ENCODE peak calls at places on chromosomes 1 and 21, in six cellular contexts. One of them, this sample, is unnamed.

GRCh38 chr1:84996846-84997666 is at the start of gene MCOLN2:
- DNase-seq in neural progenitor cell: peak; percentile 86
- DNase-seq in endothelial cell of umbilical vein: no peak
- DNase-seq in mammary epithelial cell: peak; percentile 37
- DNase-seq in K562: peak; percentile 60
- DNase-seq in PC-3: peak; percentile 57
- DNase-seq in this sample: peak; percentile 8

GRCh38 chr1:162676767-162677166 is 44.5 kb downstream of the DDR2 start:
- DNase-seq in PC-3: no peak
- DNase-seq in K562: no peak
- DNase-seq in neural progenitor cell: no peak
- DNase-seq in mammary epithelial cell: no peak
- DNase-seq in endothelial cell of umbilical vein: peak; percentile 92
- DNase-seq in this sample: no peak

GRCh38 chr21:16571594-16571993 is 841.8 kb downstream of the USP25 start:
- DNase-seq in mammary epithelial cell: no peak
- DNase-seq in PC-3: no peak
- DNase-seq in K562: no peak
- DNase-seq in endothelial cell of umbilical vein: no peak
- DNase-seq in neural progenitor cell: no peak
- DNase-seq in this sample: no peak

GRCh38 chr1:109963864-109964263 is 20.7 kb upstream of the AHCYL1 start:
- DNase-seq in endothelial cell of umbilical vein: peak; percentile 35
- DNase-seq in neural progenitor cell: no peak
- DNase-seq in PC-3: peak; percentile 43
- DNase-seq in mammary epithelial cell: peak; percentile 63
- DNase-seq in K562: no peak
- DNase-seq in this sample: no peak

GRCh38 chr1:23200885-23201284 is 16.4 kb downstream of the HTR1D start:
- DNase-seq in mammary epithelial cell: no peak
- DNase-seq in K562: peak; percentile 67
- DNase-seq in neural progenitor cell: no peak
- DNase-seq in PC-3: no peak
- DNase-seq in endothelial cell of umbilical vein: no peak
- DNase-seq in this sample: no peak

GRCh38 chr1:228197555-228198147 is 10.2 kb upstream of the OBSCN start:
- DNase-seq in K562: no peak
- DNase-seq in mammary epithelial cell: no peak
- DNase-seq in PC-3: no peak
- DNase-seq in neural progenitor cell: no peak
- DNase-seq in endothelial cell of umbilical vein: no peak
- DNase-seq in this sample: no peak

GRCh38 chr1:21951576-21951870 is 14.4 kb upstream of the HSPG2 start:
- DNase-seq in PC-3: no peak
- DNase-seq in K562: no peak
- DNase-seq in mammary epithelial cell: no peak
- DNase-seq in neural progenitor cell: peak; percentile 1
- DNase-seq in endothelial cell of umbilical vein: no peak
- DNase-seq in this sample: no peak

GRCh38 chr21:44700101-44701022 is 3.4 kb downstream of the KRTAP10-12 start:
- DNase-seq in endothelial cell of umbilical vein: no peak
- DNase-seq in PC-3: no peak
- DNase-seq in K562: no peak
- DNase-seq in neural progenitor cell: no peak
- DNase-seq in mammary epithelial cell: no peak
- DNase-seq in this sample: no peak

GRCh38 chr1:245197911-245198379 is 43.2 kb downstream of the KIF26B start:
- DNase-seq in mammary epithelial cell: peak; percentile 17
- DNase-seq in K562: no peak
- DNase-seq in endothelial cell of umbilical vein: peak; percentile 6
- DNase-seq in PC-3: no peak
- DNase-seq in neural progenitor cell: no peak
- DNase-seq in this sample: peak; percentile 50

GRCh38 chr1:173418107-173418985 is 58.8 kb upstream of the PRDX6 start:
- DNase-seq in mammary epithelial cell: no peak
- DNase-seq in endothelial cell of umbilical vein: no peak
- DNase-seq in neural progenitor cell: no peak
- DNase-seq in K562: no peak
- DNase-seq in PC-3: peak; percentile 56
- DNase-seq in this sample: no peak

GRCh38 chr1:235063068-235063765 is 65.4 kb downstream of the TOMM20 start:
- DNase-seq in K562: no peak
- DNase-seq in mammary epithelial cell: no peak
- DNase-seq in neural progenitor cell: no peak
- DNase-seq in endothelial cell of umbilical vein: peak; percentile 47
- DNase-seq in PC-3: no peak
- DNase-seq in this sample: peak; percentile 55

GRCh38 chr1:213585402-213585801 is 402.4 kb upstream of the PROX1 start:
- DNase-seq in neural progenitor cell: no peak
- DNase-seq in mammary epithelial cell: no peak
- DNase-seq in endothelial cell of umbilical vein: no peak
- DNase-seq in K562: no peak
- DNase-seq in PC-3: no peak
- DNase-seq in this sample: no peak

GRCh38 chr1:204834329-204834728 is 36.3 kb upstream of the NFASC start:
- DNase-seq in mammary epithelial cell: no peak
- DNase-seq in PC-3: no peak
- DNase-seq in endothelial cell of umbilical vein: no peak
- DNase-seq in K562: no peak
- DNase-seq in neural progenitor cell: peak; percentile 59
- DNase-seq in this sample: no peak

GRCh38 chr1:53246261-53247134 is 8.2 kb upstream of the MAGOH start:
- DNase-seq in neural progenitor cell: no peak
- DNase-seq in PC-3: peak; percentile 17
- DNase-seq in endothelial cell of umbilical vein: no peak
- DNase-seq in mammary epithelial cell: no peak
- DNase-seq in K562: no peak
- DNase-seq in this sample: no peak

GRCh38 chr1:26824735-26825134 is 1.8 kb upstream of the ZDHHC18 start:
- DNase-seq in PC-3: peak; percentile 92
- DNase-seq in K562: no peak
- DNase-seq in endothelial cell of umbilical vein: no peak
- DNase-seq in neural progenitor cell: no peak
- DNase-seq in mammary epithelial cell: no peak
- DNase-seq in this sample: no peak

GRCh38 chr1:161096514-161096913 is 1.6 kb upstream of the KLHDC9 start:
- DNase-seq in neural progenitor cell: no peak
- DNase-seq in endothelial cell of umbilical vein: no peak
- DNase-seq in K562: no peak
- DNase-seq in mammary epithelial cell: peak; percentile 80
- DNase-seq in PC-3: peak; percentile 44
- DNase-seq in this sample: no peak

GRCh38 chr1:4653796-4654715 is at the start of gene AJAP1:
- DNase-seq in K562: no peak
- DNase-seq in endothelial cell of umbilical vein: no peak
- DNase-seq in neural progenitor cell: peak; percentile 80
- DNase-seq in PC-3: no peak
- DNase-seq in mammary epithelial cell: no peak
- DNase-seq in this sample: no peak

GRCh38 chr1:16245476-16246196 is 8.7 kb upstream of the CPLANE2 start:
- DNase-seq in neural progenitor cell: no peak
- DNase-seq in mammary epithelial cell: no peak
- DNase-seq in K562: no peak
- DNase-seq in endothelial cell of umbilical vein: no peak
- DNase-seq in PC-3: no peak
- DNase-seq in this sample: no peak

GRCh38 chr1:229112832-229113548 is 157.9 kb upstream of the RAB4A start:
- DNase-seq in K562: no peak
- DNase-seq in neural progenitor cell: no peak
- DNase-seq in endothelial cell of umbilical vein: no peak
- DNase-seq in PC-3: no peak
- DNase-seq in mammary epithelial cell: no peak
- DNase-seq in this sample: no peak

GRCh38 chr1:53572061-53572801 is 113.0 kb downstream of the DMRTB1 start:
- DNase-seq in mammary epithelial cell: peak; percentile 74
- DNase-seq in K562: no peak
- DNase-seq in endothelial cell of umbilical vein: no peak
- DNase-seq in PC-3: peak; percentile 71
- DNase-seq in neural progenitor cell: peak; percentile 70
- DNase-seq in this sample: no peak

GRCh38 chr1:213231795-213232231 is 180.8 kb downstream of the RPS6KC1 start:
- DNase-seq in mammary epithelial cell: no peak
- DNase-seq in K562: no peak
- DNase-seq in endothelial cell of umbilical vein: no peak
- DNase-seq in neural progenitor cell: peak; percentile 82
- DNase-seq in PC-3: peak; percentile 54
- DNase-seq in this sample: no peak

GRCh38 chr1:203267912-203268311 is 37.4 kb upstream of the BTG2 start:
- DNase-seq in endothelial cell of umbilical vein: no peak
- DNase-seq in mammary epithelial cell: no peak
- DNase-seq in neural progenitor cell: no peak
- DNase-seq in PC-3: no peak
- DNase-seq in K562: no peak
- DNase-seq in this sample: no peak

GRCh38 chr1:147077936-147078605 is 94.2 kb downstream of the PRKAB2 start:
- DNase-seq in neural progenitor cell: no peak
- DNase-seq in mammary epithelial cell: no peak
- DNase-seq in K562: no peak
- DNase-seq in PC-3: no peak
- DNase-seq in endothelial cell of umbilical vein: no peak
- DNase-seq in this sample: no peak
- TF ChIP-seq EZH2 in neural progenitor cell: no peak
- TF ChIP-seq EZH2 in mammary epithelial cell: peak; percentile 82
- TF ChIP-seq EZH2 in K562: no peak
- TF ChIP-seq EZH2 in PC-3: no peak
- TF ChIP-seq EZH2 in endothelial cell of umbilical vein: no peak
- TF ChIP-seq EZH2 in this sample: no peak

GRCh38 chr1:54800899-54801759 is at the start of gene TTC22:
- DNase-seq in K562: peak; percentile 61
- DNase-seq in PC-3: peak; percentile 73
- DNase-seq in mammary epithelial cell: peak; percentile 72
- DNase-seq in endothelial cell of umbilical vein: no peak
- DNase-seq in neural progenitor cell: peak; percentile 39
- DNase-seq in this sample: peak; percentile 87
- H3K4me1 ChIP-seq in K562: peaks cover 5% of the 10 kb centered on the region
- H3K4me1 ChIP-seq in PC-3: peaks cover 60% of the 10 kb centered on the region
- H3K4me1 ChIP-seq in mammary epithelial cell: peaks cover 33% of the 10 kb centered on the region
- H3K4me1 ChIP-seq in endothelial cell of umbilical vein: peaks cover 4% of the 10 kb centered on the region
- H3K4me1 ChIP-seq in neural progenitor cell: no peaks in the 10 kb centered on the region
- H3K4me1 ChIP-seq in this sample: peaks cover 26% of the 10 kb centered on the region

DNA sequence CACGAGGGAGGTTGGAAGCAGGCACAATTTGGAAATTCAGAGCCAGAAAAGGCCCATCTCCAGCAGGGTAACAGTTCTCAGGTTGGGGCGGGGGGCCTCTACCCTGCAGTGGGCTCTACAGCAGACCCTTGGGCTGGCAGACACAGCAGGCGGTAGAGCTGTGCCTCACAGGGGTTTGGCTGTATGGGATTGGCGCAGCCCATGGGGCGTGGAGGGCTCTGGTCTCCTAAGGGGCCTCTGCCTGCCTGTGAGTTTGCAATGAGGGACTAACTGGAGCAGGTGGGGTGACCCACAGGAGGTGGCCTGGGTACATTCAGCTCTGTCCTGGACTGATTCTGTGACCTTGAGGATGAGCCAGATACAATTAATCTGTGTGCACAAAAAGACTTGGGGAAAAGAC is 124.1 kb downstream of the CAMTA1 start:
- DNase-seq in mammary epithelial cell: no peak
- DNase-seq in neural progenitor cell: no peak
- DNase-seq in endothelial cell of umbilical vein: no peak
- DNase-seq in PC-3: no peak
- DNase-seq in K562: no peak
- DNase-seq in this sample: no peak
- H3K4me2 ChIP-seq in mammary epithelial cell: no peak overlapping the region
- H3K4me2 ChIP-seq in neural progenitor cell: no peak overlapping the region
- H3K4me2 ChIP-seq in endothelial cell of umbilical vein: no peak overlapping the region
- H3K4me2 ChIP-seq in PC-3: no peak overlapping the region
- H3K4me2 ChIP-seq in K562: no peak overlapping the region
- H3K4me2 ChIP-seq in this sample: no peak overlapping the region

GRCh38 chr1:50419192-50419906 is 3.9 kb downstream of the DMRTA2 start:
- DNase-seq in neural progenitor cell: peak; percentile 81
- DNase-seq in PC-3: no peak
- DNase-seq in mammary epithelial cell: no peak
- DNase-seq in K562: peak; percentile 11
- DNase-seq in endothelial cell of umbilical vein: no peak
- DNase-seq in this sample: no peak

GRCh38 chr1:50419907-50420248 is 3.4 kb downstream of the DMRTA2 start:
- DNase-seq in K562: peak; percentile 4
- DNase-seq in mammary epithelial cell: no peak
- DNase-seq in endothelial cell of umbilical vein: no peak
- DNase-seq in neural progenitor cell: no peak
- DNase-seq in PC-3: no peak
- DNase-seq in this sample: no peak

GRCh38 chr1:50417487-50417886 is 5.8 kb downstream of the DMRTA2 start:
- DNase-seq in PC-3: no peak
- DNase-seq in endothelial cell of umbilical vein: no peak
- DNase-seq in neural progenitor cell: peak; percentile 54
- DNase-seq in mammary epithelial cell: no peak
- DNase-seq in K562: peak; percentile 11
- DNase-seq in this sample: no peak

GRCh38 chr1:50417946-50418599 is 5.2 kb downstream of the DMRTA2 start:
- DNase-seq in PC-3: no peak
- DNase-seq in endothelial cell of umbilical vein: no peak
- DNase-seq in K562: peak; percentile 10
- DNase-seq in mammary epithelial cell: no peak
- DNase-seq in neural progenitor cell: peak; percentile 56
- DNase-seq in this sample: no peak

DNA sequence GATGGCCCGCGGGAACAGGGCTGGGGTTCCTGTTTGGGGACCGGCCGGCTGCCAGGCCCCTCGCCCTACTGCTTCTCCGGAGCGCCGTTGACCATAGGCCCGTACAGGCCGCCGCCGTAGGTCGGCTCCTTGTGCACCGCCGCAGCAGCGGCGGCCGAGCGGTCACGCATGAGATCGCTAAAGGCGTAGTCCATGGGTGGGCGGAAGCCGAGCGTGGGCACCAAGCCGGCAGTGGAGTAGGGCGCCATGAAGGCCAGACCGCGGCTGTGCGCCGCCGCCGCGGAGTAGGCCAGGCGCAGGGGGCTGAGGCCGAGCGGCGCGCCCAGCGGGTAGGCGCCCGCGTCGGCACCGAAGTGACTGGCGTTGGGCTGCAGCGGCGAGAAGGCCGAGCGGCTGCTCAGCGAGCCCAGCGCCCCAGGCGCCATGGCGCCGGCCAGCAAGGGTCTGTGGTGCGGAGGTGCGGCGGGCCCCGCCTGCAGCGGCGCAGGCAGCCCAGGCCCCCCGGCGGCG is 4.6 kb downstream of the DMRTA2 start:
- DNase-seq in K562: peak; percentile 8
- DNase-seq in mammary epithelial cell: no peak
- DNase-seq in neural progenitor cell: peak; percentile 77
- DNase-seq in endothelial cell of umbilical vein: no peak
- DNase-seq in PC-3: no peak
- DNase-seq in this sample: no peak
- TF ChIP-seq EZH2 in K562: no peak
- TF ChIP-seq EZH2 in mammary epithelial cell: peak; percentile 98
- TF ChIP-seq EZH2 in neural progenitor cell: peak; percentile 92
- TF ChIP-seq EZH2 in endothelial cell of umbilical vein: peak; percentile 95
- TF ChIP-seq EZH2 in PC-3: no peak
- TF ChIP-seq EZH2 in this sample: no peak

DNA sequence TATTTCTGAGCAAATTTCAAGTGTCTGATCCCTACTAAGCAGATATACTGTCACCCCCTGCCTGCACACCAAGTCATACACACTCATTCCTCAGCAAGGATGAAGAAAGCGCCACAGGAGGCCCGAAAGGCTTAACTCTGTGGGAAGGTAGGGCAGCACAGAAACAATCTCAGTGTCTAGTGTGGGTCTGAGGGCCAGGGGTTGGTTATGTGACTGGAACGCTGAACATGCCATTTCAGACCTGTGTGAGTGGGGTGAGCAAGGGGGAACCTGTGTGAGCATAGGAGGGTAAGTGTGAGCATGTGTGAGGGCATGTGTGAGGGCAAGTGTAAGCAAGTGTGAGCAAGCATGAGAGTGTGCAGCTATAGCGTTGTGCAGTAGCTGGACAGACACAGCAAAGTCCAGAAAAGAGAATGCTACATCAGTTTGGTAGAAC is 6.2 kb downstream of the ITPKB start:
- DNase-seq in mammary epithelial cell: no peak
- DNase-seq in PC-3: no peak
- DNase-seq in endothelial cell of umbilical vein: no peak
- DNase-seq in K562: no peak
- DNase-seq in neural progenitor cell: peak; percentile 37
- DNase-seq in this sample: peak; percentile 5
- H3K4me1 ChIP-seq in mammary epithelial cell: peaks cover 11% of the 10 kb centered on the region
- H3K4me1 ChIP-seq in PC-3: peaks cover 4% of the 10 kb centered on the region
- H3K4me1 ChIP-seq in endothelial cell of umbilical vein: peaks cover 13% of the 10 kb centered on the region
- H3K4me1 ChIP-seq in K562: no peaks in the 10 kb centered on the region
- H3K4me1 ChIP-seq in neural progenitor cell: peaks cover 10% of the 10 kb centered on the region
- H3K4me1 ChIP-seq in this sample: peaks cover 43% of the 10 kb centered on the region

This sample was measured in MM.1S.